ENCODE peak calls at places on chromosomes 6 and 20, in nine cellular contexts. K is activated CD8-positive, alpha-beta memory T cell treated with anti-CD3 and anti-CD28 coated beads, Interleukin-2, amount 10 ng/mL, durations not matched to agents 7 days and 5 days; N is stimulated activated CD4-positive, alpha-beta T cell treated with anti-CD3 and anti-CD28 coated beads, TNF-alpha, amount 100 ng/mL, for 24 hours; Z is NCI-H510A; Y is NCI-H2029; S is stromal cell of bone marrow; X is endothelial cell; F is amygdala; M is activated CD4-positive, alpha-beta T cell treated with anti-CD3 and anti-CD28 coated beads, Interleukin-2, amount 50 U/mL, for 1 hour. Q is an unnamed sample.

GRCh38 chr6:144134176-144134575 is 16.1 kb upstream of the STX11 start:
- DNase-seq in M (no peak), Y (no peak), Z (no peak), K (no peak), N (no peak), F (no peak), S (no peak), X (no peak), Q (no peak)

GRCh38 chr6:147381734-147382133 is 126.8 kb upstream of the SAMD5 start:
- DNase-seq in S (peak), Z (no peak), Y (no peak), N (no peak), K (no peak), X (no peak), M (no peak), F (no peak), Q (no peak)

GRCh38 chr6:109237082-109237985 is 142.0 kb downstream of the CEP57L1 start:
- DNase-seq in F (no peak), Z (no peak), S (peak), X (no peak), Y (no peak), M (no peak), N (no peak), K (no peak), Q (no peak)

GRCh38 chr6:4256969-4257368 is 121.6 kb upstream of the ECI2 start:
- DNase-seq in Y (no peak), S (no peak), K (no peak), Z (no peak), N (no peak), M (no peak), X (no peak), F (no peak), Q (peak)

GRCh38 chr20:21607971-21608735 is 94.3 kb upstream of the NKX2-2 start:
- DNase-seq in X (no peak), F (peak), Y (peak), K (no peak), S (no peak), N (no peak), M (no peak), Z (no peak), Q (peak)

GRCh38 chr6:38282911-38283310 is 356.8 kb downstream of the BTBD9 start:
- DNase-seq in Z (no peak), F (no peak), K (no peak), Y (no peak), M (no peak), S (no peak), N (no peak), X (no peak), Q (no peak)

GRCh38 chr20:32040142-32040953 is 11.7 kb upstream of the HCK start:
- DNase-seq in K (no peak), Z (no peak), S (no peak), M (no peak), F (no peak), X (no peak), Y (peak), N (no peak), Q (no peak)

GRCh38 chr20:51467971-51468626 is 74.4 kb downstream of the NFATC2 start:
- DNase-seq in K (no peak), S (no peak), N (no peak), Y (no peak), Z (no peak), X (no peak), F (no peak), M (no peak), Q (no peak)

GRCh38 chr20:11453430-11453829 is 464.3 kb upstream of the BTBD3 start:
- DNase-seq in X (no peak), Y (no peak), F (no peak), Z (no peak), S (no peak), N (no peak), K (no peak), M (no peak), Q (no peak)

GRCh38 chr20:52056203-52057062 is 135.1 kb downstream of the ZFP64 start:
- DNase-seq in K (no peak), X (no peak), Z (no peak), F (no peak), M (no peak), N (no peak), S (peak), Y (no peak), Q (no peak)

GRCh38 chr20:45905505-45906079 is 6.4 kb downstream of the PLTP start:
- DNase-seq in N (no peak), Y (no peak), M (no peak), F (no peak), K (no peak), S (no peak), X (no peak), Z (no peak), Q (no peak)

GRCh38 chr20:5085380-5085779 is 34.4 kb downstream of the PCNA start:
- DNase-seq in N (no peak), X (no peak), M (no peak), K (no peak), Z (no peak), S (no peak), Y (no peak), F (no peak), Q (no peak)

GRCh38 chr20:37343212-37343993 is 2.5 kb upstream of the SRC start:
- DNase-seq in Y (no peak), F (no peak), M (no peak), N (no peak), K (peak), Z (no peak), X (no peak), S (no peak), Q (no peak)

GRCh38 chr6:145631374-145631773 is 103.9 kb downstream of the EPM2A start:
- DNase-seq in Z (no peak), X (no peak), M (no peak), N (no peak), K (no peak), S (no peak), Y (peak), F (no peak), Q (no peak)

GRCh38 chr6:111793711-111794111 is 79.5 kb downstream of the FYN start:
- DNase-seq in Y (no peak), N (no peak), K (peak), X (no peak), F (no peak), Z (no peak), M (peak), S (no peak), Q (no peak)

GRCh38 chr20:33285861-33286495 is 3.0 kb downstream of the BPIFB1 start:
- DNase-seq in Z (no peak), F (no peak), M (no peak), S (no peak), Y (no peak), X (no peak), K (no peak), N (no peak), Q (no peak)

GRCh38 chr20:63565699-63566335 is 8.2 kb downstream of the HELZ2 start:
- DNase-seq in K (no peak), F (no peak), N (no peak), M (no peak), Y (no peak), S (no peak), Z (no peak), X (no peak), Q (no peak)

GRCh38 chr20:36792422-36792821 is 18.9 kb upstream of the DSN1 start:
- DNase-seq in K (peak), F (peak), Y (no peak), S (no peak), N (no peak), Z (peak), X (peak), M (no peak), Q (no peak)

GRCh38 chr20:60785817-60786216 is 466.2 kb upstream of the CDH4 start:
- DNase-seq in X (no peak), N (no peak), M (no peak), Z (no peak), F (no peak), Y (no peak), S (no peak), K (no peak), Q (no peak)

GRCh38 chr6:71194730-71195129 is 93.9 kb upstream of the OGFRL1 start:
- DNase-seq in F (no peak), X (no peak), Y (no peak), M (no peak), K (no peak), Z (no peak), N (no peak), S (no peak), Q (no peak)

GRCh38 chr20:59817846-59818245 is 115.6 kb downstream of the SYCP2 start:
- DNase-seq in Z (no peak), N (no peak), M (no peak), F (no peak), S (no peak), Y (no peak), K (no peak), X (no peak), Q (peak)

GRCh38 chr6:34717466-34717865 is 20.9 kb upstream of the ILRUN start:
- DNase-seq in N (no peak), Y (no peak), F (no peak), X (no peak), Z (no peak), M (no peak), K (no peak), S (no peak), Q (no peak)

GRCh38 chr6:128000363-128000762 is 99.5 kb upstream of the THEMIS start:
- DNase-seq in S (no peak), Z (no peak), N (no peak), Y (no peak), F (no peak), X (no peak), M (no peak), K (no peak), Q (no peak)

GRCh38 chr6:113182370-113183141 is 674.6 kb upstream of the MARCKS start:
- DNase-seq in Z (no peak), N (no peak), F (no peak), M (no peak), Y (peak), K (no peak), S (peak), X (no peak), Q (no peak)

GRCh38 chr6:20365456-20365855 is 36.2 kb upstream of the E2F3 start:
- DNase-seq in M (no peak), K (no peak), Y (no peak), N (no peak), S (no peak), X (no peak), F (no peak), Z (no peak), Q (no peak)

GRCh38 chr6:169723991-169724553 is at the start of gene PHF10:
- DNase-seq in M (peak), F (no peak), S (no peak), Z (no peak), X (peak), N (no peak), Y (peak), K (peak), Q (no peak)

GRCh38 chr20:9211016-9211760 is 142.3 kb downstream of the PLCB4 start:
- DNase-seq in M (no peak), F (no peak), N (no peak), Y (no peak), K (no peak), X (no peak), Z (no peak), S (no peak), Q (peak)

Q was measured in esophagus muscularis mucosa.